ENCODE peak calls at places on chromosome 10, in eight cellular contexts. One of them, this sample, is unnamed.

GRCh38 chr10:124193309-124193696 is 99.9 kb upstream of the CHST15 start:
- DNase-seq in heart left ventricle: no peak
- DNase-seq in tibial artery: no peak
- DNase-seq in BJ: no peak
- DNase-seq in AG04450: no peak
- DNase-seq in neural progenitor cell: no peak
- DNase-seq in AG09319: no peak
- DNase-seq in mucosa of descending colon: no peak
- DNase-seq in this sample: no peak

GRCh38 chr10:117578999-117579590 is 36.5 kb downstream of the EMX2 start:
- DNase-seq in neural progenitor cell: no peak
- DNase-seq in AG09319: no peak
- DNase-seq in AG04450: no peak
- DNase-seq in tibial artery: no peak
- DNase-seq in BJ: no peak
- DNase-seq in mucosa of descending colon: no peak
- DNase-seq in heart left ventricle: no peak
- DNase-seq in this sample: no peak

GRCh38 chr10:104342941-104343411 is 4.7 kb upstream of the ITPRIP start:
- DNase-seq in AG04450: no peak
- DNase-seq in heart left ventricle: no peak
- DNase-seq in BJ: no peak
- DNase-seq in AG09319: no peak
- DNase-seq in mucosa of descending colon: no peak
- DNase-seq in tibial artery: no peak
- DNase-seq in neural progenitor cell: no peak
- DNase-seq in this sample: no peak

GRCh38 chr10:77837248-77837924 is 89.2 kb downstream of the DLG5 start:
- DNase-seq in tibial artery: no peak
- DNase-seq in heart left ventricle: no peak
- DNase-seq in mucosa of descending colon: no peak
- DNase-seq in BJ: no peak
- DNase-seq in neural progenitor cell: peak
- DNase-seq in AG09319: no peak
- DNase-seq in AG04450: peak
- DNase-seq in this sample: peak

GRCh38 chr10:21329995-21330627 is 195.4 kb downstream of the SKIDA1 start:
- DNase-seq in AG09319: peak
- DNase-seq in neural progenitor cell: no peak
- DNase-seq in mucosa of descending colon: no peak
- DNase-seq in BJ: peak
- DNase-seq in tibial artery: peak
- DNase-seq in heart left ventricle: no peak
- DNase-seq in AG04450: peak
- DNase-seq in this sample: peak

GRCh38 chr10:131448883-131449282 is 137.4 kb upstream of the TCERG1L start:
- DNase-seq in tibial artery: no peak
- DNase-seq in AG04450: no peak
- DNase-seq in BJ: no peak
- DNase-seq in heart left ventricle: no peak
- DNase-seq in AG09319: no peak
- DNase-seq in mucosa of descending colon: no peak
- DNase-seq in neural progenitor cell: no peak
- DNase-seq in this sample: no peak

GRCh38 chr10:78919111-78919966 is 149.4 kb upstream of the ZMIZ1 start:
- DNase-seq in mucosa of descending colon: no peak
- DNase-seq in heart left ventricle: no peak
- DNase-seq in tibial artery: no peak
- DNase-seq in AG04450: no peak
- DNase-seq in AG09319: no peak
- DNase-seq in BJ: no peak
- DNase-seq in neural progenitor cell: no peak
- DNase-seq in this sample: no peak

GRCh38 chr10:125158528-125159485 is 1.6 kb downstream of the CTBP2 start:
- DNase-seq in AG09319: no peak
- DNase-seq in tibial artery: peak
- DNase-seq in neural progenitor cell: peak
- DNase-seq in BJ: no peak
- DNase-seq in heart left ventricle: peak
- DNase-seq in AG04450: no peak
- DNase-seq in mucosa of descending colon: peak
- DNase-seq in this sample: peak

GRCh38 chr10:124436191-124436638 is 13.6 kb downstream of the NKX1-2 start:
- DNase-seq in heart left ventricle: no peak
- DNase-seq in mucosa of descending colon: no peak
- DNase-seq in AG09319: no peak
- DNase-seq in neural progenitor cell: no peak
- DNase-seq in AG04450: no peak
- DNase-seq in tibial artery: no peak
- DNase-seq in BJ: no peak
- DNase-seq in this sample: no peak

GRCh38 chr10:104054430-104054829 is 31.2 kb downstream of the COL17A1 start:
- DNase-seq in heart left ventricle: no peak
- DNase-seq in tibial artery: no peak
- DNase-seq in AG09319: peak
- DNase-seq in mucosa of descending colon: no peak
- DNase-seq in BJ: peak
- DNase-seq in AG04450: peak
- DNase-seq in neural progenitor cell: no peak
- DNase-seq in this sample: peak

GRCh38 chr10:130902929-130903328 is 408.6 kb downstream of the TCERG1L start:
- DNase-seq in neural progenitor cell: no peak
- DNase-seq in heart left ventricle: no peak
- DNase-seq in BJ: no peak
- DNase-seq in tibial artery: no peak
- DNase-seq in AG04450: no peak
- DNase-seq in AG09319: no peak
- DNase-seq in mucosa of descending colon: no peak
- DNase-seq in this sample: no peak

GRCh38 chr10:19945275-19945674 is 129.0 kb downstream of the PLXDC2 start:
- DNase-seq in heart left ventricle: no peak
- DNase-seq in AG04450: no peak
- DNase-seq in neural progenitor cell: no peak
- DNase-seq in tibial artery: peak
- DNase-seq in BJ: no peak
- DNase-seq in mucosa of descending colon: no peak
- DNase-seq in AG09319: no peak
- DNase-seq in this sample: no peak

GRCh38 chr10:71856619-71857018 is 5.6 kb upstream of the PSAP start:
- DNase-seq in AG04450: no peak
- DNase-seq in mucosa of descending colon: no peak
- DNase-seq in tibial artery: no peak
- DNase-seq in heart left ventricle: no peak
- DNase-seq in AG09319: no peak
- DNase-seq in neural progenitor cell: no peak
- DNase-seq in BJ: no peak
- DNase-seq in this sample: no peak

GRCh38 chr10:19977097-19977521 is 160.9 kb downstream of the PLXDC2 start:
- DNase-seq in mucosa of descending colon: no peak
- DNase-seq in AG04450: no peak
- DNase-seq in neural progenitor cell: no peak
- DNase-seq in heart left ventricle: no peak
- DNase-seq in AG09319: no peak
- DNase-seq in BJ: no peak
- DNase-seq in tibial artery: no peak
- DNase-seq in this sample: no peak

GRCh38 chr10:48494073-48494472 is 110.8 kb downstream of the ARHGAP22 start:
- DNase-seq in BJ: no peak
- DNase-seq in tibial artery: no peak
- DNase-seq in AG09319: no peak
- DNase-seq in mucosa of descending colon: no peak
- DNase-seq in heart left ventricle: no peak
- DNase-seq in neural progenitor cell: no peak
- DNase-seq in AG04450: no peak
- DNase-seq in this sample: no peak

GRCh38 chr10:45418859-45419672 is 45.0 kb downstream of the ALOX5 start:
- DNase-seq in neural progenitor cell: peak
- DNase-seq in BJ: no peak
- DNase-seq in mucosa of descending colon: peak
- DNase-seq in tibial artery: peak
- DNase-seq in AG09319: no peak
- DNase-seq in heart left ventricle: peak
- DNase-seq in AG04450: no peak
- DNase-seq in this sample: peak

DNA sequence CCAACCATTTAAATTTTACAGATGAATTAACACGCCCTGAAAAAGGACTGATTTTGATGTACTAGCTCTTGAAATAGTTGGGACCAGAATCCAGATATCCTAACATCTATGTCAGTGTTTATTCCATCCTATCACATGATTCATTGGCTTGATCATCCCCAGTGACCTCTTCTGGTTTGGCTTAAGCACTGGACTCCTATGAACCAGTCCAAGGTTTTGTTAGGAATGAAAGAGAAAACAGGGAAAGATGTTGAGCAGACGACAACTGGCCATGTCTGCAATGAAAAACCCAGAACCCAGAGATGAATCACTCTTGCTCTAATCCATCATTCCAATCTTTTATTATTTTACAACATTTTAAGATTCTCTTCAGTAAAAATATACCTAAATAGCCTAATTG is 1080.9 kb downstream of the SORCS1 start:
- DNase-seq in BJ: no peak
- DNase-seq in AG09319: no peak
- DNase-seq in tibial artery: no peak
- DNase-seq in neural progenitor cell: no peak
- DNase-seq in mucosa of descending colon: no peak
- DNase-seq in AG04450: no peak
- DNase-seq in heart left ventricle: no peak
- DNase-seq in this sample: peak
- TF ChIP-seq CTCF in BJ: no peak
- TF ChIP-seq CTCF in AG09319: no peak
- TF ChIP-seq CTCF in tibial artery: no peak
- TF ChIP-seq CTCF in neural progenitor cell: no peak
- TF ChIP-seq CTCF in mucosa of descending colon: no peak
- TF ChIP-seq CTCF in AG04450: no peak
- TF ChIP-seq CTCF in heart left ventricle: no peak
- TF ChIP-seq CTCF in this sample: no peak

DNA sequence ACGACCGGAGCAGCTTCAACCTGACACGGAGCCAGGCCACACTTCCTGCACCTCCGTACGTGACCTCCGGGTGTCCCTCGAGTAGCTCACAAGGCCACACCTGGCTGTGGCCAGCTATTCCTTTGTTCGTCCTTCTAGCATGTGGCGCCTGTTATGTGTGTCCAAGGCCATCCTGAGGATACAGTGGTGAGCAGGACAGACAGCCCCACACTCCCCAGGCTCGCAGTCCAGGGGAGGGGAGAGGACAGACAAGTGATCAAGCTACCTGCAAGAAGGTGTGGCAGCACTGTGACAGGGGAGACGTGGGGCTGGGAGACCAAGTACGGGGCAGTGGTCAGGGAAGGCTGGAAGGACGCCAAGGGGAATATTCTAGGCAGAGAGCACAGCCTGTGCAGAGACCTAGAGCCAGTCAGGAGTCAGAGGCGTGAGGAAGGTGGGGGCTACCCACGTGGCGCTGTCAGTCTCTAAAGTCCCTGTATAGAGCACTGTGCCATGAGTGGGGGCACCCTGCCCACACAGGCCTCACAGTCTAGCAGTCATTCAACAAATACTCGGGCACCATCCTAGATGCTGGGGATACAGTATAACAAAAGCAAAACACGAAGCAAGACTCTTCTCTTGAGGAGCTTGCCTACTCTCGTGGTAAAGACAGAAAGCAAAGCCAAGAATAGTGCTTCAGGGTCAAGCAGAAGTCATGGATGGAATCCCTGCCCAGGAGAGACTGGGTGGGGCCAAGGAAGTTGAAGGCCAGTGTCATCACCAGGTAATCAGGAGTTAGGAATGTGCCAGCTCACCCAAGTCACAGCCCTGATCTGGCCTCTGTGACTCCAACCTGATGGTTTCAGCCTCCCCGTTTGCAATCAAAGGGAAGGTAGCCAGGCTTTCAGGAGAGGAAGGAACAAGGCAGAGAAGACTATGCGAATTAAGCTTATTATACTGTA is 58.6 kb downstream of the PROSER2 start:
- DNase-seq in BJ: no peak
- DNase-seq in AG04450: no peak
- DNase-seq in tibial artery: no peak
- DNase-seq in heart left ventricle: peak
- DNase-seq in neural progenitor cell: peak
- DNase-seq in AG09319: no peak
- DNase-seq in mucosa of descending colon: no peak
- DNase-seq in this sample: peak
- TF ChIP-seq CTCF in BJ: no peak
- TF ChIP-seq CTCF in AG04450: no peak
- TF ChIP-seq CTCF in tibial artery: no peak
- TF ChIP-seq CTCF in heart left ventricle: no peak
- TF ChIP-seq CTCF in neural progenitor cell: peak
- TF ChIP-seq CTCF in AG09319: no peak
- TF ChIP-seq CTCF in mucosa of descending colon: no peak
- TF ChIP-seq CTCF in this sample: no peak

GRCh38 chr10:53579773-53580172 is 807.2 kb upstream of the MBL2 start:
- DNase-seq in BJ: no peak
- DNase-seq in heart left ventricle: no peak
- DNase-seq in neural progenitor cell: no peak
- DNase-seq in AG09319: no peak
- DNase-seq in AG04450: no peak
- DNase-seq in tibial artery: no peak
- DNase-seq in mucosa of descending colon: no peak
- DNase-seq in this sample: no peak

GRCh38 chr10:53580465-53580864 is 807.9 kb upstream of the MBL2 start:
- DNase-seq in mucosa of descending colon: no peak
- DNase-seq in BJ: no peak
- DNase-seq in heart left ventricle: no peak
- DNase-seq in neural progenitor cell: no peak
- DNase-seq in AG04450: no peak
- DNase-seq in AG09319: no peak
- DNase-seq in tibial artery: no peak
- DNase-seq in this sample: no peak
- TF ChIP-seq CTCF in mucosa of descending colon: no peak
- TF ChIP-seq CTCF in BJ: no peak
- TF ChIP-seq CTCF in heart left ventricle: no peak
- TF ChIP-seq CTCF in neural progenitor cell: peak
- TF ChIP-seq CTCF in AG04450: no peak
- TF ChIP-seq CTCF in AG09319: no peak
- TF ChIP-seq CTCF in tibial artery: no peak
- TF ChIP-seq CTCF in this sample: no peak

DNA sequence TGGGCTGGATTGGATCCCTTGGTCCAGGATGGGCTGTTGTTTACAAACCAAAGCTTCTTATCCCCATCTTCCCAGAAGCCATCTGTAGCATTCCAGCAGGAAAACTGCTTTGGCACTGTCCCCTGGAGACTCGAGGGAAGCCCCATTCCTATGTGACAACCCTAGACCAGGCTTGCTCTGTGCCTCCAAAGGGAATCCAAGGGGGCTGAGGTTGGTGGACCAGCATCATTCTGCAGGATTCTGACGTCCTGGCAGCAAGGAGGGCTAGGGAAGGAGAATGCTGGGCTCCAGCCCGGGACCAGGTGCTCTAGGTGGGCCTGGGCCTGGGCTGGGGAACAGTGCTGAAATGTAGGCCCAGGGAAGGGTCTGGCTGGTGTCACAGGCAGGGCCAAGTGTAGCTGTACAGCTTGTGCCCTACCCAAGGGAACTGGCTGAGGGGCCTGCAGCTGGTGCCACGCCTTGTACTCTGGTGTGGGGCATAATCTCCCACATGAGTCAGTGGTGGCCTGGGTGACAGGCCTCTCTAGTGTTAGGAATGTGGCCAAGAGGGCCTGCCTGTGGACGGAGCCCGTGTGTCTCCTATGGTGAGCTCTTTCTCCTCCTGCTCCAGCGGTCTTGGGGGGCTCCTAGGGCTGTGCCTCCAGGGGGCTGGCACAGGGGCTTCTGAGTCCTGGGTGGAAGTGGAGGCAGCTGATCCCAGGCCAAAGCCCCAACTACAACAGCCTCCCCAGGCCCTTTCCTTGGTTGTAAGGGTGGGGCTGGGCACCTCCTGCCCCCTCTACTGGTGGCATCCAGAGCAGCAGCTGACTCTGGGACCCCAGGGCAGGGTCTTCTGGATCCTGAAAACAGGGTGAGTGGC is 25.2 kb downstream of the TRIM8 start:
- DNase-seq in heart left ventricle: no peak
- DNase-seq in mucosa of descending colon: no peak
- DNase-seq in tibial artery: no peak
- DNase-seq in neural progenitor cell: peak
- DNase-seq in AG04450: no peak
- DNase-seq in AG09319: no peak
- DNase-seq in BJ: no peak
- DNase-seq in this sample: peak
- TF ChIP-seq CTCF in heart left ventricle: peak
- TF ChIP-seq CTCF in mucosa of descending colon: no peak
- TF ChIP-seq CTCF in tibial artery: no peak
- TF ChIP-seq CTCF in neural progenitor cell: peak
- TF ChIP-seq CTCF in AG04450: peak
- TF ChIP-seq CTCF in AG09319: peak
- TF ChIP-seq CTCF in BJ: peak
- TF ChIP-seq CTCF in this sample: peak